ENCODE peak calls at places on chromosomes 6 and 20, in six cellular contexts. Y, A, Q, C, L and K are unnamed samples.

GRCh38 chr6:169495601-169496000 is 206.2 kb downstream of the WDR27 start:
- DNase-seq in Y (no peak), A (no peak), Q (no peak), C (no peak), L (no peak), K (no peak)

GRCh38 chr20:60543598-60543997 is 585.4 kb downstream of the CDH26 start:
- DNase-seq in Y (no peak), A (no peak), Q (no peak), C (no peak), L (no peak), K (no peak)

GRCh38 chr6:89298680-89299450 is 16.2 kb downstream of the GABRR2 start:
- DNase-seq in Y (no peak), A (peak; percentile 76), Q (no peak), C (peak; percentile 83), L (no peak), K (peak; percentile 61)

GRCh38 chr6:131736010-131736409 is 25.2 kb upstream of the CTAGE9 start:
- DNase-seq in Y (no peak), A (no peak), Q (no peak), C (no peak), L (no peak), K (no peak)

GRCh38 chr6:169961772-169962561 is 210.5 kb downstream of the ERMARD start:
- DNase-seq in Y (peak; percentile 70), A (no peak), Q (no peak), C (no peak), L (no peak), K (no peak)

GRCh38 chr6:127210725-127211124 is 55.9 kb upstream of the RNF146 start:
- DNase-seq in Y (no peak), A (no peak), Q (no peak), C (no peak), L (no peak), K (no peak)

GRCh38 chr6:37171141-37171969 is 1.4 kb downstream of the PIM1 start:
- DNase-seq in Y (peak; percentile 35), A (no peak), Q (peak; percentile 32), C (peak; percentile 25), L (no peak), K (no peak)

GRCh38 chr6:81767163-81768000 is 14.9 kb upstream of the TENT5A start:
- DNase-seq in Y (no peak), A (no peak), Q (no peak), C (peak; percentile 77), L (no peak), K (peak; percentile 86)

GRCh38 chr20:59705651-59706101 is 101.3 kb downstream of the PHACTR3 start:
- DNase-seq in Y (no peak), A (no peak), Q (no peak), C (no peak), L (no peak), K (no peak)

GRCh38 chr6:9405369-9405768 is 970.0 kb upstream of the SLC35B3 start:
- DNase-seq in Y (no peak), A (peak; percentile 30), Q (no peak), C (peak; percentile 74), L (peak; percentile 18), K (peak; percentile 65)

GRCh38 chr6:142187209-142187608 is 40.1 kb downstream of the VTA1 start:
- DNase-seq in Y (no peak), A (peak; percentile 51), Q (no peak), C (no peak), L (no peak), K (no peak)

GRCh38 chr6:134247854-134248580 is 69.9 kb downstream of the SGK1 start:
- DNase-seq in Y (no peak), A (no peak), Q (no peak), C (no peak), L (no peak), K (no peak)

GRCh38 chr6:110564703-110565421 is 88.4 kb upstream of the SLC22A16 start:
- DNase-seq in Y (no peak), A (no peak), Q (no peak), C (no peak), L (no peak), K (no peak)

GRCh38 chr6:63759605-63760004 is 124.0 kb downstream of the PHF3 start:
- DNase-seq in Y (no peak), A (no peak), Q (no peak), C (no peak), L (no peak), K (no peak)

GRCh38 chr20:41138527-41139226 is 1.3 kb downstream of the PLCG1 start:
- DNase-seq in Y (no peak), A (no peak), Q (no peak), C (no peak), L (no peak), K (no peak)

GRCh38 chr6:138105446-138105845 is 1.8 kb downstream of the PERP start:
- DNase-seq in Y (no peak), A (no peak), Q (no peak), C (peak; percentile 61), L (no peak), K (peak; percentile 62)

GRCh38 chr6:27451660-27452390 is 21.1 kb downstream of the ZNF184 start:
- DNase-seq in Y (no peak), A (no peak), Q (no peak), C (no peak), L (no peak), K (no peak)